ENCODE peak calls at places on chromosomes 3 and 15, in four cellular contexts. One of them, this sample, is unnamed.

GRCh38 chr3:134650431-134651346 is at the start of gene KY:
- DNase-seq in A172: no peak
- DNase-seq in activated T-helper 1 cell treated with Interleukin-2 at 50 U/mL for 16 hours: no peak
- DNase-seq in ureter: no peak
- DNase-seq in this sample: peak

GRCh38 chr3:179082416-179082815 is 10.8 kb upstream of the ZMAT3 start:
- DNase-seq in activated T-helper 1 cell treated with Interleukin-2 at 50 U/mL for 16 hours: no peak
- DNase-seq in A172: peak
- DNase-seq in ureter: no peak
- DNase-seq in this sample: no peak

GRCh38 chr15:59315914-59316428 is 56.7 kb downstream of the MYO1E start:
- DNase-seq in ureter: no peak
- DNase-seq in A172: peak
- DNase-seq in activated T-helper 1 cell treated with Interleukin-2 at 50 U/mL for 16 hours: no peak
- DNase-seq in this sample: no peak

GRCh38 chr3:186849392-186849975 is 7.0 kb downstream of the ADIPOQ start:
- DNase-seq in activated T-helper 1 cell treated with Interleukin-2 at 50 U/mL for 16 hours: no peak
- DNase-seq in A172: peak
- DNase-seq in ureter: no peak
- DNase-seq in this sample: no peak

GRCh38 chr15:40768492-40769309 is 1.1 kb upstream of the C15orf62 start:
- DNase-seq in activated T-helper 1 cell treated with Interleukin-2 at 50 U/mL for 16 hours: no peak
- DNase-seq in A172: no peak
- DNase-seq in ureter: no peak
- DNase-seq in this sample: peak

GRCh38 chr15:40313531-40314398 is 6.0 kb upstream of the PLCB2 start:
- DNase-seq in A172: peak
- DNase-seq in ureter: peak
- DNase-seq in activated T-helper 1 cell treated with Interleukin-2 at 50 U/mL for 16 hours: no peak
- DNase-seq in this sample: no peak

GRCh38 chr3:65532164-65532563 is 506.6 kb downstream of the MAGI1 start:
- DNase-seq in A172: no peak
- DNase-seq in activated T-helper 1 cell treated with Interleukin-2 at 50 U/mL for 16 hours: no peak
- DNase-seq in ureter: no peak
- DNase-seq in this sample: no peak

GRCh38 chr15:62999923-63000484 is 42.5 kb upstream of the TPM1 start:
- DNase-seq in ureter: no peak
- DNase-seq in activated T-helper 1 cell treated with Interleukin-2 at 50 U/mL for 16 hours: no peak
- DNase-seq in A172: peak
- DNase-seq in this sample: no peak

GRCh38 chr15:31171731-31172130 is 70.2 kb upstream of the TRPM1 start:
- DNase-seq in A172: no peak
- DNase-seq in ureter: no peak
- DNase-seq in activated T-helper 1 cell treated with Interleukin-2 at 50 U/mL for 16 hours: no peak
- DNase-seq in this sample: no peak

GRCh38 chr15:96428742-96429141 is 98.2 kb downstream of the NR2F2 start:
- DNase-seq in A172: peak
- DNase-seq in ureter: no peak
- DNase-seq in activated T-helper 1 cell treated with Interleukin-2 at 50 U/mL for 16 hours: no peak
- DNase-seq in this sample: no peak